ENCODE peak calls at places on chromosomes 2 and 18, in four cellular contexts. I is stimulated activated CD4-positive, alpha-beta T cell treated with anti-CD3 and anti-CD28 coated beads, Interleukin-2, amount 100 ng/mL, for 48 hours; R is NCI-H1105; T is head of caudate nucleus. V is an unnamed sample.

GRCh38 chr2:174120346-174120745 is 128.0 kb downstream of the OLA1 start:
- DNase-seq in I (peak; percentile 3), R (no peak), T (no peak), V (no peak)

GRCh38 chr18:22541232-22541631 is 123.5 kb upstream of the CTAGE1 start:
- DNase-seq in I (no peak), R (no peak), T (no peak), V (no peak)

GRCh38 chr2:10668402-10669012 is 21.3 kb downstream of the NOL10 start:
- DNase-seq in I (no peak), R (peak; percentile 22), T (no peak), V (peak; percentile 27)

GRCh38 chr2:235670974-235671787 is 177.3 kb downstream of the AGAP1 start:
- DNase-seq in I (no peak), R (peak; percentile 9), T (no peak), V (no peak)

GRCh38 chr2:235043762-235044500 is 92.1 kb downstream of the SH3BP4 start:
- DNase-seq in I (no peak), R (no peak), T (no peak), V (no peak)

GRCh38 chr2:39514825-39515224 is 77.7 kb upstream of the MAP4K3 start:
- DNase-seq in I (no peak), R (no peak), T (no peak), V (no peak)

GRCh38 chr2:237927135-237927534 is 39.7 kb upstream of the UBE2F start:
- DNase-seq in I (no peak), R (no peak), T (no peak), V (peak; percentile 46)

GRCh38 chr2:65850695-65851094 is 418.3 kb upstream of the SPRED2 start:
- DNase-seq in I (no peak), R (no peak), T (no peak), V (no peak)

GRCh38 chr2:43340945-43341356 is 114.5 kb upstream of the ZFP36L2 start:
- DNase-seq in I (no peak), R (no peak), T (no peak), V (no peak)

GRCh38 chr2:108169982-108170625 is 69.7 kb upstream of the SULT1C3 start:
- DNase-seq in I (no peak), R (no peak), T (no peak), V (no peak)

GRCh38 chr18:76466410-76466991 is 28.5 kb downstream of the ZNF516 start:
- DNase-seq in I (no peak), R (no peak), T (no peak), V (no peak)

GRCh38 chr2:216596986-216597509 is 36.2 kb upstream of the IGFBP2 start:
- DNase-seq in I (no peak), R (no peak), T (no peak), V (no peak)

GRCh38 chr2:38394903-38395341 is 17.8 kb upstream of the ATL2 start:
- DNase-seq in I (no peak), R (no peak), T (no peak), V (no peak)

GRCh38 chr2:16725549-16725948 is 59.9 kb upstream of the CYRIA start:
- DNase-seq in I (no peak), R (no peak), T (no peak), V (no peak)